ENCODE peak calls at places on chromosome 9, in nine cellular contexts. S is AG08395; R is naive B cell; L is sciatic nerve; K is activated naive CD4-positive, alpha-beta T cell treated with anti-CD3 and anti-CD28 coated beads, Interleukin-2, amount 50 U/mL, for 72 hours; O is lower leg skin; C is aorta; B is iPS-NIHi11; V is endothelial cell. F is an unnamed sample.

GRCh38 chr9:110116543-110116885 is 91.4 kb downstream of the C9orf152 start:
- DNase-seq in S (peak), R (no peak), L (no peak), K (no peak), O (no peak), C (no peak), B (no peak), V (no peak), F (no peak)

GRCh38 chr9:5388026-5388806 is 48.5 kb upstream of the RLN1 start:
- DNase-seq in S (peak), R (no peak), L (no peak), K (no peak), O (no peak), C (no peak), B (no peak), V (no peak), F (no peak)

GRCh38 chr9:18437315-18438200 is 36.4 kb upstream of the ADAMTSL1 start:
- DNase-seq in S (peak), R (no peak), L (no peak), K (no peak), O (peak), C (peak), B (no peak), V (no peak), F (no peak)

GRCh38 chr9:19999491-20000057 is 210.7 kb upstream of the SLC24A2 start:
- DNase-seq in S (peak), R (no peak), L (no peak), K (peak), O (no peak), C (no peak), B (no peak), V (no peak), F (peak)

GRCh38 chr9:109026306-109026705 is 13.0 kb upstream of the CTNNAL1 start:
- DNase-seq in S (no peak), R (no peak), L (no peak), K (no peak), O (no peak), C (no peak), B (no peak), V (no peak), F (no peak)

GRCh38 chr9:28782630-28783029 is 1209.3 kb upstream of the C9orf72 start:
- DNase-seq in S (no peak), R (no peak), L (no peak), K (no peak), O (no peak), C (no peak), B (no peak), V (no peak), F (no peak)

GRCh38 chr9:96136992-96137665 is 164.8 kb downstream of the HSD17B3 start:
- DNase-seq in S (peak), R (peak), L (peak), K (no peak), O (peak), C (peak), B (no peak), V (no peak), F (no peak)

GRCh38 chr9:93167185-93167584 is 16.8 kb upstream of the WNK2 start:
- DNase-seq in S (no peak), R (no peak), L (no peak), K (no peak), O (no peak), C (no peak), B (no peak), V (no peak), F (no peak)

GRCh38 chr9:15377625-15378252 is 44.9 kb upstream of the SNAPC3 start:
- DNase-seq in S (no peak), R (no peak), L (no peak), K (no peak), O (no peak), C (no peak), B (no peak), V (no peak), F (no peak)

GRCh38 chr9:82475584-82476328 is 487.2 kb downstream of the SPATA31D1 start:
- DNase-seq in S (no peak), R (no peak), L (no peak), K (no peak), O (no peak), C (no peak), B (no peak), V (no peak), F (no peak)

GRCh38 chr9:78781681-78782080 is 484.8 kb downstream of the PSAT1 start:
- DNase-seq in S (peak), R (no peak), L (no peak), K (no peak), O (no peak), C (no peak), B (no peak), V (no peak), F (no peak)

GRCh38 chr9:89911721-89912604 is 307.2 kb downstream of the GADD45G start:
- DNase-seq in S (peak), R (no peak), L (no peak), K (no peak), O (peak), C (no peak), B (no peak), V (no peak), F (no peak)

GRCh38 chr9:14236586-14236985 is 77.4 kb downstream of the NFIB start:
- DNase-seq in S (no peak), R (no peak), L (no peak), K (no peak), O (no peak), C (no peak), B (no peak), V (no peak), F (no peak)

GRCh38 chr9:38355526-38356120 is 36.9 kb upstream of the ALDH1B1 start:
- DNase-seq in S (no peak), R (no peak), L (no peak), K (no peak), O (peak), C (no peak), B (no peak), V (no peak), F (no peak)

GRCh38 chr9:127921592-127922120 is 4.8 kb upstream of the ST6GALNAC4 start:
- DNase-seq in S (peak), R (peak), L (peak), K (peak), O (peak), C (peak), B (peak), V (peak), F (no peak)

GRCh38 chr9:107049825-107050184 is 186.8 kb downstream of the ZNF462 start:
- DNase-seq in S (no peak), R (no peak), L (no peak), K (no peak), O (no peak), C (no peak), B (peak), V (no peak), F (no peak)

GRCh38 chr9:72271617-72272478 is 93.2 kb downstream of the ZFAND5 start:
- DNase-seq in S (peak), R (peak), L (peak), K (peak), O (no peak), C (no peak), B (peak), V (peak), F (peak)

GRCh38 chr9:21801683-21802417 is 586 bp upstream of the MTAP start:
- DNase-seq in S (peak), R (no peak), L (peak), K (no peak), O (peak), C (peak), B (peak), V (peak), F (no peak)

GRCh38 chr9:74333633-74334032 is 163.5 kb upstream of the RORB start:
- DNase-seq in S (no peak), R (no peak), L (no peak), K (no peak), O (no peak), C (no peak), B (no peak), V (no peak), F (peak)

GRCh38 chr9:135474915-135475314 is 4.7 kb upstream of the PPP1R26 start:
- DNase-seq in S (no peak), R (no peak), L (no peak), K (no peak), O (no peak), C (no peak), B (peak), V (peak), F (no peak)

GRCh38 chr9:134595014-134595413 is 46.6 kb upstream of the COL5A1 start:
- DNase-seq in S (no peak), R (no peak), L (peak), K (no peak), O (peak), C (no peak), B (no peak), V (peak), F (no peak)

GRCh38 chr9:34254141-34254913 is 74.7 kb downstream of the KIF24 start:
- DNase-seq in S (peak), R (no peak), L (no peak), K (no peak), O (peak), C (peak), B (no peak), V (no peak), F (no peak)

GRCh38 chr9:131627846-131628820 is 82.8 kb downstream of the PRRT1B start:
- DNase-seq in S (no peak), R (peak), L (no peak), K (peak), O (no peak), C (peak), B (no peak), V (no peak), F (no peak)

GRCh38 chr9:124735121-124735520 is 36.0 kb downstream of the NR6A1 start:
- DNase-seq in S (peak), R (no peak), L (no peak), K (no peak), O (no peak), C (no peak), B (no peak), V (no peak), F (no peak)

GRCh38 chr9:93903886-93904648 is 51.1 kb downstream of the BARX1 start:
- DNase-seq in S (no peak), R (no peak), L (no peak), K (no peak), O (peak), C (no peak), B (no peak), V (no peak), F (no peak)

GRCh38 chr9:81465468-81466002 is 223.8 kb downstream of the TLE1 start:
- DNase-seq in S (no peak), R (no peak), L (no peak), K (no peak), O (no peak), C (no peak), B (no peak), V (no peak), F (no peak)

GRCh38 chr9:89702401-89702800 is 97.6 kb downstream of the GADD45G start:
- DNase-seq in S (no peak), R (no peak), L (no peak), K (no peak), O (no peak), C (no peak), B (no peak), V (no peak), F (no peak)

GRCh38 chr9:121860744-121861143 is 209.3 kb downstream of the DAB2IP start:
- DNase-seq in S (peak), R (no peak), L (peak), K (no peak), O (peak), C (peak), B (no peak), V (no peak), F (no peak)

GRCh38 chr9:137502008-137502913 is 43.1 kb upstream of the NSMF start:
- DNase-seq in S (peak), R (no peak), L (no peak), K (no peak), O (no peak), C (no peak), B (peak), V (peak), F (no peak)

GRCh38 chr9:73152445-73152844 is 780 bp downstream of the ANXA1 start:
- DNase-seq in S (peak), R (no peak), L (no peak), K (no peak), O (no peak), C (no peak), B (no peak), V (no peak), F (no peak)

GRCh38 chr9:133955821-133956411 is 36.2 kb downstream of the VAV2 start:
- DNase-seq in S (peak), R (peak), L (no peak), K (peak), O (no peak), C (peak), B (peak), V (peak), F (no peak)

GRCh38 chr9:89544280-89544664 is 46.4 kb upstream of the SEMA4D start:
- DNase-seq in S (no peak), R (no peak), L (no peak), K (no peak), O (no peak), C (no peak), B (no peak), V (no peak), F (no peak)

GRCh38 chr9:113509463-113509862 is 45.9 kb downstream of the RGS3 start:
- DNase-seq in S (peak), R (no peak), L (no peak), K (no peak), O (no peak), C (peak), B (no peak), V (no peak), F (no peak)

GRCh38 chr9:115209601-115210306 is 91.8 kb upstream of the TNC start:
- DNase-seq in S (no peak), R (no peak), L (no peak), K (peak), O (no peak), C (no peak), B (no peak), V (no peak), F (no peak)

GRCh38 chr9:10704720-10705119 is 91.9 kb upstream of the PTPRD start:
- DNase-seq in S (no peak), R (no peak), L (no peak), K (no peak), O (no peak), C (no peak), B (no peak), V (no peak), F (no peak)

GRCh38 chr9:98031935-98032334 is 24.6 kb upstream of the NANS start:
- DNase-seq in S (peak), R (no peak), L (no peak), K (no peak), O (no peak), C (no peak), B (no peak), V (no peak), F (no peak)

F was measured in Jurkat, Clone E6-1.